ENCODE peak calls at places on chromosomes 2 and 18, in nine cellular contexts. M is neural crest cell, T is kidney, H is neural progenitor cell, C is thoracic aorta, Z is cardiac muscle cell, B is fibroblast of mammary gland, D is right atrium auricular region, X is sigmoid colon. L is an unnamed sample.

GRCh38 chr2:226758886-226759660 is 40.5 kb downstream of the IRS1 start:
- DNase-seq in H (no peak), T (no peak), M (no peak), X (no peak), D (no peak), B (peak; percentile 86), Z (no peak), C (no peak), L (no peak)

GRCh38 chr2:171957061-171957460 is 34.8 kb downstream of the HAT1 start:
- DNase-seq in B (peak; percentile 10), X (no peak), C (no peak), Z (peak; percentile 38), T (no peak), H (peak; percentile 9), M (no peak), D (no peak), L (no peak)

GRCh38 chr2:209636066-209636465 is 135.6 kb upstream of the UNC80 start:
- DNase-seq in C (no peak), T (no peak), M (no peak), B (peak; percentile 18), Z (no peak), D (no peak), X (no peak), H (no peak), L (no peak)

GRCh38 chr2:140876015-140876414 is 1254.8 kb downstream of the LRP1B start:
- DNase-seq in X (no peak), B (no peak), Z (no peak), H (no peak), T (no peak), C (no peak), M (no peak), D (no peak), L (no peak)

GRCh38 chr2:238105506-238106338 is 5.6 kb downstream of the ESPNL start:
- DNase-seq in T (peak; percentile 58), X (no peak), Z (no peak), B (no peak), M (no peak), C (peak; percentile 1), H (no peak), D (no peak), L (no peak)

GRCh38 chr18:48851563-48851962 is 99.2 kb downstream of the SMAD7 start:
- DNase-seq in Z (no peak), C (no peak), M (no peak), B (no peak), H (no peak), D (peak; percentile 83), T (peak; percentile 88), X (no peak), L (no peak)

GRCh38 chr18:69948919-69949537 is 1.4 kb upstream of the CD226 start:
- DNase-seq in C (peak; percentile 26), M (no peak), B (peak; percentile 20), Z (peak; percentile 12), H (no peak), X (peak; percentile 65), T (peak; percentile 72), D (peak; percentile 83), L (no peak)

GRCh38 chr2:60336442-60337141 is 216.9 kb downstream of the BCL11A start:
- DNase-seq in D (no peak), X (no peak), H (no peak), C (no peak), B (no peak), T (no peak), M (no peak), Z (no peak), L (no peak)

GRCh38 chr2:41947701-41948396 is 100.0 kb upstream of the PKDCC start:
- DNase-seq in B (no peak), T (no peak), H (peak; percentile 77), Z (peak; percentile 97), D (no peak), C (no peak), M (no peak), X (no peak), L (no peak)

GRCh38 chr2:85915606-85916303 is 27.0 kb upstream of the ST3GAL5 start:
- DNase-seq in B (peak; percentile 47), H (no peak), T (no peak), M (no peak), Z (no peak), C (no peak), D (no peak), X (no peak), L (no peak)

GRCh38 chr2:158676696-158677095 is 118.4 kb upstream of the DAPL1 start:
- DNase-seq in Z (no peak), M (no peak), D (no peak), B (no peak), T (no peak), X (no peak), C (no peak), H (no peak), L (no peak)

GRCh38 chr2:8320305-8320704 is 361.6 kb upstream of the ID2 start:
- DNase-seq in C (no peak), X (no peak), Z (no peak), M (no peak), H (no peak), D (peak; percentile 26), T (no peak), B (no peak), L (no peak)

GRCh38 chr2:15158532-15158931 is 402.6 kb downstream of the NBAS start:
- DNase-seq in B (no peak), X (no peak), C (no peak), D (no peak), H (no peak), Z (no peak), T (no peak), M (no peak), L (no peak)

GRCh38 chr2:37377187-37377532 is 32.7 kb downstream of the QPCT start:
- DNase-seq in Z (no peak), D (no peak), M (no peak), H (no peak), X (no peak), C (no peak), T (no peak), B (peak; percentile 83), L (no peak)

GRCh38 chr2:120253021-120253882 is 600 bp downstream of the RALB start:
- DNase-seq in Z (peak; percentile 76), X (peak; percentile 94), M (peak; percentile 67), T (peak; percentile 95), H (peak; percentile 86), B (peak; percentile 83), C (peak; percentile 25), D (peak; percentile 92), L (peak; percentile 53)

GRCh38 chr18:41645600-41646360 is 309.3 kb upstream of the PIK3C3 start:
- DNase-seq in B (no peak), T (no peak), D (no peak), C (no peak), H (no peak), Z (no peak), X (no peak), M (no peak), L (no peak)

GRCh38 chr2:221106241-221106640 is 465.9 kb downstream of the EPHA4 start:
- DNase-seq in T (no peak), M (no peak), B (no peak), Z (no peak), X (no peak), C (no peak), H (no peak), D (no peak), L (no peak)

GRCh38 chr2:199855812-199856211 is 4.8 kb upstream of the FTCDNL1 start:
- DNase-seq in H (no peak), T (no peak), X (no peak), C (no peak), D (no peak), B (no peak), Z (no peak), M (no peak), L (no peak)

GRCh38 chr18:76689646-76690264 is 132.6 kb upstream of the ZNF236 start:
- DNase-seq in C (no peak), H (peak; percentile 25), M (no peak), X (peak; percentile 4), T (no peak), B (no peak), Z (no peak), D (no peak), L (no peak)
- TF ChIP-seq CTCF in C (no peak), H (peak; percentile 20), M (peak; percentile 14), X (no peak), T (no peak), B (peak; percentile 19), Z (no peak), D (no peak), L (no peak)

DNA sequence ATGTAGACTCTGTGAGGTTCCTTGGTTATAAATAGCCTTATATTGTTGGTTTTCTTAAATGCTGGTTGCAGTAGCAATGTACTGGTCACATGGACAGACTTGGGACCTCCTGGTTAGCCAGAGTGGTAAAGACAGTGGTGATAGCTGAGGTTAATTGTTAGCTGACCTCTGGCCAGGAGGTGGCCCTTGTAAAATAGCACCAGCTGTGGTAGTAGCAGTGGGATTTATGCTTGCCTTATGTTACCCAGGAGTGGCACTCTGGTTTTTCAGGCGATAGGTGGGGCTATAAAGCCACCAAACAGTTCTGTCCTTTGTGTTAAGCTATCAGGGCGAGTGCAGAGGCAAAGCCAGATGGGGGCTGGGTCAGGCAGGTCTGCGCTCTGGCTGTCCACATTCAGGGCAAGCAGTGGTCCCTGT is 94.8 kb upstream of the SRD5A2 start:
- DNase-seq in Z (peak; percentile 2), X (no peak), T (no peak), H (peak; percentile 74), D (no peak), B (no peak), C (no peak), M (peak; percentile 10), L (no peak)
- TF ChIP-seq CTCF in Z (no peak), X (no peak), T (no peak), H (peak; percentile 57), D (no peak), B (no peak), C (no peak), M (peak; percentile 29), L (no peak)

GRCh38 chr2:160087854-160088745 is 25.7 kb upstream of the PLA2R1 start:
- DNase-seq in H (peak; percentile 20), Z (no peak), T (no peak), C (no peak), B (peak; percentile 42), M (no peak), X (no peak), D (no peak), L (no peak)
- TF ChIP-seq CTCF in H (peak; percentile 31), Z (peak; percentile 26), T (peak; percentile 3), C (no peak), B (peak; percentile 40), M (peak; percentile 34), X (no peak), D (no peak), L (peak; percentile 4)

GRCh38 chr2:240068193-240068592 is 14.9 kb upstream of the OR6B3 start:
- DNase-seq in B (no peak), M (no peak), H (no peak), D (no peak), Z (no peak), X (no peak), T (no peak), C (no peak), L (no peak)

GRCh38 chr2:240064898-240065297 is 11.6 kb upstream of the OR6B3 start:
- DNase-seq in C (no peak), H (no peak), T (no peak), X (no peak), Z (no peak), M (no peak), B (no peak), D (no peak), L (no peak)

GRCh38 chr2:240070907-240071306 is 17.6 kb upstream of the OR6B3 start:
- DNase-seq in M (no peak), Z (no peak), D (no peak), T (no peak), H (no peak), X (no peak), B (no peak), C (no peak), L (no peak)

GRCh38 chr2:240069846-240070245 is 16.5 kb upstream of the OR6B3 start:
- DNase-seq in H (no peak), T (no peak), D (no peak), M (no peak), Z (no peak), B (no peak), C (no peak), X (no peak), L (no peak)

GRCh38 chr2:240066489-240066888 is 13.2 kb upstream of the OR6B3 start:
- DNase-seq in X (no peak), Z (no peak), C (no peak), H (no peak), T (no peak), D (no peak), B (no peak), M (no peak), L (no peak)
- TF ChIP-seq CTCF in X (no peak), Z (no peak), C (no peak), H (no peak), T (no peak), D (no peak), B (no peak), M (no peak), L (no peak)